ENCODE peak calls at places on chromosomes 1 and 21, in five cellular contexts. One of them, this sample, is unnamed.
A peak's percentile ranks its signal among the peaks of the same experiment; 100 is the strongest.

GRCh38 chr21:38905328-38905727 is 99.6 kb downstream of the ETS2 start:
- DNase-seq in body of pancreas: no peak
- DNase-seq in gastrocnemius medialis: no peak
- DNase-seq in prostate gland: no peak
- DNase-seq in spleen: no peak
- DNase-seq in this sample: no peak

GRCh38 chr1:7389786-7390603 is 381.1 kb upstream of the VAMP3 start:
- DNase-seq in body of pancreas: no peak
- DNase-seq in gastrocnemius medialis: no peak
- DNase-seq in prostate gland: no peak
- DNase-seq in spleen: peak; percentile 68
- DNase-seq in this sample: no peak

GRCh38 chr1:225425211-225425786 is 2.5 kb downstream of the LBR start:
- DNase-seq in spleen: no peak
- DNase-seq in prostate gland: no peak
- DNase-seq in gastrocnemius medialis: no peak
- DNase-seq in body of pancreas: no peak
- DNase-seq in this sample: no peak

GRCh38 chr1:241944300-241944699 is 13.3 kb upstream of the BECN2 start:
- DNase-seq in prostate gland: no peak
- DNase-seq in gastrocnemius medialis: no peak
- DNase-seq in spleen: no peak
- DNase-seq in body of pancreas: no peak
- DNase-seq in this sample: no peak

GRCh38 chr1:93177991-93178390 is 2.2 kb downstream of the TMED5 start:
- DNase-seq in spleen: no peak
- DNase-seq in body of pancreas: no peak
- DNase-seq in prostate gland: no peak
- DNase-seq in gastrocnemius medialis: no peak
- DNase-seq in this sample: no peak

GRCh38 chr1:216617081-216617480 is 106.1 kb downstream of the ESRRG start:
- DNase-seq in body of pancreas: no peak
- DNase-seq in gastrocnemius medialis: no peak
- DNase-seq in spleen: no peak
- DNase-seq in prostate gland: no peak
- DNase-seq in this sample: no peak

GRCh38 chr1:226666164-226666506 is 72.9 kb downstream of the ITPKB start:
- DNase-seq in gastrocnemius medialis: no peak
- DNase-seq in body of pancreas: no peak
- DNase-seq in spleen: peak; percentile 61
- DNase-seq in prostate gland: no peak
- DNase-seq in this sample: no peak

GRCh38 chr21:29372063-29372802 is 73.5 kb downstream of the BACH1 start:
- DNase-seq in spleen: peak; percentile 74
- DNase-seq in gastrocnemius medialis: peak; percentile 34
- DNase-seq in prostate gland: peak; percentile 76
- DNase-seq in body of pancreas: peak; percentile 78
- DNase-seq in this sample: peak; percentile 42

GRCh38 chr1:9143250-9143649 is 14.3 kb upstream of the GPR157 start:
- DNase-seq in gastrocnemius medialis: no peak
- DNase-seq in body of pancreas: peak; percentile 34
- DNase-seq in prostate gland: no peak
- DNase-seq in spleen: no peak
- DNase-seq in this sample: no peak

GRCh38 chr1:60960846-60961542 is 121.4 kb upstream of the NFIA start:
- DNase-seq in prostate gland: no peak
- DNase-seq in spleen: no peak
- DNase-seq in gastrocnemius medialis: no peak
- DNase-seq in body of pancreas: no peak
- DNase-seq in this sample: no peak

GRCh38 chr1:240998441-240999015 is 358.5 kb downstream of the RGS7 start:
- DNase-seq in body of pancreas: no peak
- DNase-seq in spleen: no peak
- DNase-seq in gastrocnemius medialis: no peak
- DNase-seq in prostate gland: no peak
- DNase-seq in this sample: no peak

GRCh38 chr21:39107739-39108138 is 75.5 kb downstream of the PSMG1 start:
- DNase-seq in gastrocnemius medialis: no peak
- DNase-seq in prostate gland: no peak
- DNase-seq in body of pancreas: no peak
- DNase-seq in spleen: no peak
- DNase-seq in this sample: no peak

GRCh38 chr1:187476671-187477070 is 647.9 kb downstream of the PLA2G4A start:
- DNase-seq in spleen: no peak
- DNase-seq in gastrocnemius medialis: no peak
- DNase-seq in prostate gland: no peak
- DNase-seq in body of pancreas: no peak
- DNase-seq in this sample: no peak

DNA sequence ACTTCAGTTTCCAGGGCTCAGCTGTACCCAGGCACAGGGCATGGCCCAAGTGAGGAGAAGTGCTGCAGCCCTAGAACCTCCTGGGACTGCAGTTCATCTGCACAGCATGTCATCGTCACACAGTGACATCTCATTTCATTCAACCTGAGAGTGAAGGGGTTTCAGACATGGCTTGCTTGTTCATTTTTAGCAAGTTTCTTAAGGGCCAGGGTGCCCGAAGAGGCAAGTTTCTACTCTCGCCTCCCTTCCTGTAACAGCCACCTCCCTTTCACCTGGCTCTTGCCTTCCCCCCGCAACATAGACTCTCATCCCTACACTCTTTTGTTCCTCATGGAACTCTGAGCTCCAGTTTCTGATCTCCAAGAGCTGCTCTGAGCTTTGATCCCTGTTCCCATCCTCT is 108.1 kb downstream of the C1orf21 start:
- DNase-seq in spleen: no peak
- DNase-seq in prostate gland: no peak
- DNase-seq in body of pancreas: no peak
- DNase-seq in gastrocnemius medialis: no peak
- DNase-seq in this sample: no peak
- H3K4me1 ChIP-seq in spleen: peaks cover 26% of the 10 kb centered on the region
- H3K4me1 ChIP-seq in prostate gland: peaks cover 5% of the 10 kb centered on the region
- H3K4me1 ChIP-seq in body of pancreas: peaks cover 27% of the 10 kb centered on the region
- H3K4me1 ChIP-seq in gastrocnemius medialis: peaks cover 95% of the 10 kb centered on the region
- H3K4me1 ChIP-seq in this sample: peaks cover 54% of the 10 kb centered on the region

DNA sequence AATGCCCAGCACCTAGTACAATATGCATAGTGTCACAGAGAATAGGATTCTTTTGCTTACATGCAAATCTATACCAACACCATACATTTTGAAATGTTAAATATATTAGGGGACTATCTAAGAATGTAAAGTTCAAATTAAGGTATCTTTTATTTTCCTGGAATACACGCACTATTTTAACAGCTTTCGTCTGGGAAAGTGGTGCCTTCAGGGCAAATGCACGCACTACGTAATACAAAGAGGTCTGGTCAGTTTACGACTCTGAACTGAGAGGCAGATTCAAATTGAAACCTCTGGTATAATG is 931 bp downstream of the FUBP1 start:
- DNase-seq in body of pancreas: no peak
- DNase-seq in prostate gland: no peak
- DNase-seq in spleen: no peak
- DNase-seq in gastrocnemius medialis: no peak
- DNase-seq in this sample: no peak
- H3K27ac ChIP-seq in body of pancreas: peak overlapping the region; percentile 95
- H3K27ac ChIP-seq in prostate gland: peak overlapping the region; percentile 97
- H3K27ac ChIP-seq in spleen: peak overlapping the region; percentile 99
- H3K27ac ChIP-seq in gastrocnemius medialis: peak overlapping the region; percentile 94
- H3K27ac ChIP-seq in this sample: peak overlapping the region; percentile 98

GRCh38 chr1:90488451-90488850 is 228.7 kb downstream of the BARHL2 start:
- DNase-seq in gastrocnemius medialis: no peak
- DNase-seq in prostate gland: no peak
- DNase-seq in spleen: no peak
- DNase-seq in body of pancreas: no peak
- DNase-seq in this sample: no peak

GRCh38 chr1:90487040-90487439 is 230.1 kb downstream of the BARHL2 start:
- DNase-seq in prostate gland: no peak
- DNase-seq in spleen: no peak
- DNase-seq in body of pancreas: no peak
- DNase-seq in gastrocnemius medialis: no peak
- DNase-seq in this sample: no peak

GRCh38 chr1:90480271-90480835 is 236.7 kb downstream of the BARHL2 start:
- DNase-seq in body of pancreas: no peak
- DNase-seq in prostate gland: no peak
- DNase-seq in gastrocnemius medialis: no peak
- DNase-seq in spleen: no peak
- DNase-seq in this sample: no peak

GRCh38 chr1:90486134-90486824 is 230.8 kb downstream of the BARHL2 start:
- DNase-seq in gastrocnemius medialis: no peak
- DNase-seq in body of pancreas: no peak
- DNase-seq in spleen: no peak
- DNase-seq in prostate gland: no peak
- DNase-seq in this sample: no peak
- TF ChIP-seq POLR2A in gastrocnemius medialis: no peak
- TF ChIP-seq POLR2A in body of pancreas: no peak
- TF ChIP-seq POLR2A in spleen: no peak
- TF ChIP-seq POLR2A in prostate gland: no peak
- TF ChIP-seq POLR2A in this sample: no peak

DNA sequence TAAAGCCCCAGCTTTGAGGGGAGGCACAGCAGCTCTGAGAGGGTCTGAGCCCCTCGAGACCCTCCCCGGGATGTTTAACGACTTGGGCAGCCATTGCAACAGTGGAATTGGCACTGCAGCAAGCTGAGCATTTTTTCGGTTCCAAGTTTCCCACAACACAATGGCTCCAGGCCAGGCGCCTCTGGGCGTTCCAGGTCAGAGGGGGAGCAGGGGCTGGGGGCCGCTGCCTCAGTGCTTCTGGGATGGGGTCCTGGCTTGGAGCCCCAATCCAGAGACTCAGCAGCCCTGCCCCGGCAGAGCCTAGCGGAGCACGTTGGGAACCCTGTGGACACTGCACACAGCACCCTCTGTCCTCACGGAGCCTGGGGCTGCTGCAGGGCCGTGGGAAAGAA is 50.0 kb downstream of the COL18A1 start:
- DNase-seq in body of pancreas: no peak
- DNase-seq in spleen: no peak
- DNase-seq in gastrocnemius medialis: no peak
- DNase-seq in prostate gland: no peak
- DNase-seq in this sample: no peak
- H3K4me1 ChIP-seq in body of pancreas: peaks cover 29% of the 10 kb centered on the region
- H3K4me1 ChIP-seq in spleen: peaks cover 30% of the 10 kb centered on the region
- H3K4me1 ChIP-seq in gastrocnemius medialis: no peaks in the 10 kb centered on the region
- H3K4me1 ChIP-seq in prostate gland: peaks cover 9% of the 10 kb centered on the region
- H3K4me1 ChIP-seq in this sample: peaks cover 22% of the 10 kb centered on the region

This sample was measured in transverse colon.